ENCODE peak calls at places on chromosomes 1 and 21, in ten cellular contexts. One of them, this sample, is unnamed. For H3K36me3, the result is how much of the 10 kb centered on the place peaks cover.

GRCh38 chr1:90198616-90199015 is 203.7 kb downstream of the ZNF326 start:
- DNase-seq in cardiac muscle cell: peak
- DNase-seq in thoracic aorta: no peak
- DNase-seq in spleen: no peak
- DNase-seq in heart right ventricle: no peak
- DNase-seq in IMR-90: no peak
- DNase-seq in psoas muscle: no peak
- DNase-seq in BJ: no peak
- DNase-seq in ovary: no peak
- DNase-seq in right atrium auricular region: no peak
- DNase-seq in this sample: no peak

GRCh38 chr1:232636799-232637198 is 6.9 kb upstream of the SIPA1L2 start:
- DNase-seq in right atrium auricular region: no peak
- DNase-seq in ovary: no peak
- DNase-seq in psoas muscle: no peak
- DNase-seq in cardiac muscle cell: no peak
- DNase-seq in spleen: no peak
- DNase-seq in IMR-90: no peak
- DNase-seq in BJ: no peak
- DNase-seq in thoracic aorta: no peak
- DNase-seq in heart right ventricle: no peak
- DNase-seq in this sample: no peak

GRCh38 chr21:46109251-46110221 is 11.6 kb downstream of the COL6A2 start:
- DNase-seq in spleen: peak
- DNase-seq in BJ: no peak
- DNase-seq in psoas muscle: no peak
- DNase-seq in cardiac muscle cell: no peak
- DNase-seq in heart right ventricle: peak
- DNase-seq in ovary: peak
- DNase-seq in IMR-90: no peak
- DNase-seq in thoracic aorta: peak
- DNase-seq in right atrium auricular region: peak
- DNase-seq in this sample: peak

GRCh38 chr21:33940164-33940563 is 24.6 kb upstream of the ATP5PO start:
- DNase-seq in spleen: no peak
- DNase-seq in right atrium auricular region: no peak
- DNase-seq in heart right ventricle: no peak
- DNase-seq in BJ: no peak
- DNase-seq in cardiac muscle cell: no peak
- DNase-seq in IMR-90: peak
- DNase-seq in ovary: no peak
- DNase-seq in thoracic aorta: no peak
- DNase-seq in psoas muscle: no peak
- DNase-seq in this sample: no peak

GRCh38 chr1:6025269-6026094 is 20.2 kb upstream of the KCNAB2 start:
- DNase-seq in right atrium auricular region: no peak
- DNase-seq in psoas muscle: no peak
- DNase-seq in IMR-90: peak
- DNase-seq in thoracic aorta: no peak
- DNase-seq in spleen: peak
- DNase-seq in ovary: no peak
- DNase-seq in cardiac muscle cell: no peak
- DNase-seq in BJ: no peak
- DNase-seq in heart right ventricle: no peak
- DNase-seq in this sample: no peak

GRCh38 chr1:218660678-218661053 is 315.5 kb downstream of the TGFB2 start:
- DNase-seq in heart right ventricle: no peak
- DNase-seq in ovary: no peak
- DNase-seq in spleen: no peak
- DNase-seq in psoas muscle: no peak
- DNase-seq in BJ: peak
- DNase-seq in thoracic aorta: no peak
- DNase-seq in cardiac muscle cell: no peak
- DNase-seq in right atrium auricular region: no peak
- DNase-seq in IMR-90: peak
- DNase-seq in this sample: no peak

GRCh38 chr1:196690582-196690981 is 38.7 kb downstream of the CFH start:
- DNase-seq in cardiac muscle cell: no peak
- DNase-seq in IMR-90: no peak
- DNase-seq in spleen: no peak
- DNase-seq in BJ: no peak
- DNase-seq in right atrium auricular region: no peak
- DNase-seq in thoracic aorta: no peak
- DNase-seq in heart right ventricle: no peak
- DNase-seq in psoas muscle: no peak
- DNase-seq in ovary: no peak
- DNase-seq in this sample: no peak

GRCh38 chr1:12556957-12557935 is 60.8 kb downstream of the DHRS3 start:
- DNase-seq in psoas muscle: no peak
- DNase-seq in thoracic aorta: no peak
- DNase-seq in spleen: no peak
- DNase-seq in IMR-90: peak
- DNase-seq in BJ: no peak
- DNase-seq in cardiac muscle cell: no peak
- DNase-seq in right atrium auricular region: no peak
- DNase-seq in heart right ventricle: no peak
- DNase-seq in ovary: peak
- DNase-seq in this sample: no peak

GRCh38 chr1:207519505-207520399 is 23.8 kb downstream of the CR1 start:
- DNase-seq in thoracic aorta: no peak
- DNase-seq in BJ: peak
- DNase-seq in right atrium auricular region: no peak
- DNase-seq in psoas muscle: no peak
- DNase-seq in ovary: no peak
- DNase-seq in IMR-90: no peak
- DNase-seq in heart right ventricle: no peak
- DNase-seq in cardiac muscle cell: no peak
- DNase-seq in spleen: no peak
- DNase-seq in this sample: no peak

GRCh38 chr1:168623003-168623828 is 46.8 kb downstream of the XCL1 start:
- DNase-seq in heart right ventricle: no peak
- DNase-seq in cardiac muscle cell: no peak
- DNase-seq in IMR-90: peak
- DNase-seq in thoracic aorta: no peak
- DNase-seq in psoas muscle: peak
- DNase-seq in BJ: peak
- DNase-seq in spleen: no peak
- DNase-seq in right atrium auricular region: peak
- DNase-seq in ovary: no peak
- DNase-seq in this sample: no peak

GRCh38 chr1:224500802-224501201 is 66.2 kb upstream of the WDR26 start:
- DNase-seq in thoracic aorta: no peak
- DNase-seq in right atrium auricular region: no peak
- DNase-seq in psoas muscle: no peak
- DNase-seq in heart right ventricle: no peak
- DNase-seq in IMR-90: no peak
- DNase-seq in cardiac muscle cell: no peak
- DNase-seq in spleen: no peak
- DNase-seq in ovary: no peak
- DNase-seq in BJ: no peak
- DNase-seq in this sample: no peak

GRCh38 chr1:165632491-165632890 is 1.5 kb downstream of the MGST3 start:
- DNase-seq in right atrium auricular region: no peak
- DNase-seq in ovary: no peak
- DNase-seq in heart right ventricle: no peak
- DNase-seq in spleen: no peak
- DNase-seq in psoas muscle: no peak
- DNase-seq in cardiac muscle cell: peak
- DNase-seq in thoracic aorta: no peak
- DNase-seq in IMR-90: peak
- DNase-seq in BJ: no peak
- DNase-seq in this sample: no peak

GRCh38 chr1:203046984-203047630 is 20.8 kb downstream of the PPFIA4 start:
- DNase-seq in BJ: peak
- DNase-seq in IMR-90: peak
- DNase-seq in spleen: no peak
- DNase-seq in right atrium auricular region: no peak
- DNase-seq in cardiac muscle cell: no peak
- DNase-seq in thoracic aorta: no peak
- DNase-seq in psoas muscle: no peak
- DNase-seq in heart right ventricle: no peak
- DNase-seq in ovary: no peak
- DNase-seq in this sample: no peak

GRCh38 chr1:233341117-233341516 is 13.6 kb downstream of the MAP3K21 start:
- DNase-seq in cardiac muscle cell: no peak
- DNase-seq in ovary: no peak
- DNase-seq in heart right ventricle: no peak
- DNase-seq in right atrium auricular region: no peak
- DNase-seq in thoracic aorta: no peak
- DNase-seq in psoas muscle: no peak
- DNase-seq in spleen: no peak
- DNase-seq in IMR-90: no peak
- DNase-seq in BJ: no peak
- DNase-seq in this sample: no peak

GRCh38 chr1:209840611-209841010 is 12.8 kb downstream of the UTP25 start:
- DNase-seq in cardiac muscle cell: no peak
- DNase-seq in heart right ventricle: no peak
- DNase-seq in psoas muscle: no peak
- DNase-seq in spleen: no peak
- DNase-seq in ovary: no peak
- DNase-seq in IMR-90: no peak
- DNase-seq in thoracic aorta: no peak
- DNase-seq in BJ: no peak
- DNase-seq in right atrium auricular region: no peak
- DNase-seq in this sample: no peak
- H3K36me3 ChIP-seq in cardiac muscle cell: half or more
- H3K36me3 ChIP-seq in heart right ventricle: under half
- H3K36me3 ChIP-seq in psoas muscle: half or more
- H3K36me3 ChIP-seq in spleen: half or more
- H3K36me3 ChIP-seq in ovary: under half
- H3K36me3 ChIP-seq in IMR-90: under half
- H3K36me3 ChIP-seq in thoracic aorta: half or more
- H3K36me3 ChIP-seq in BJ: under half
- H3K36me3 ChIP-seq in right atrium auricular region: half or more
- H3K36me3 ChIP-seq in this sample: under half

GRCh38 chr1:160077496-160077895 is 3.8 kb upstream of the KCNJ9 start:
- DNase-seq in ovary: no peak
- DNase-seq in BJ: no peak
- DNase-seq in psoas muscle: no peak
- DNase-seq in spleen: peak
- DNase-seq in cardiac muscle cell: no peak
- DNase-seq in heart right ventricle: no peak
- DNase-seq in right atrium auricular region: no peak
- DNase-seq in IMR-90: no peak
- DNase-seq in thoracic aorta: no peak
- DNase-seq in this sample: no peak

GRCh38 chr1:160080381-160081100 is 797 bp upstream of the KCNJ9 start:
- DNase-seq in psoas muscle: no peak
- DNase-seq in heart right ventricle: no peak
- DNase-seq in IMR-90: no peak
- DNase-seq in thoracic aorta: no peak
- DNase-seq in spleen: peak
- DNase-seq in ovary: no peak
- DNase-seq in cardiac muscle cell: no peak
- DNase-seq in BJ: no peak
- DNase-seq in right atrium auricular region: no peak
- DNase-seq in this sample: no peak

GRCh38 chr1:160076295-160076694 is 5.0 kb upstream of the KCNJ9 start:
- DNase-seq in ovary: no peak
- DNase-seq in IMR-90: no peak
- DNase-seq in thoracic aorta: no peak
- DNase-seq in psoas muscle: no peak
- DNase-seq in right atrium auricular region: no peak
- DNase-seq in cardiac muscle cell: no peak
- DNase-seq in BJ: no peak
- DNase-seq in spleen: peak
- DNase-seq in heart right ventricle: no peak
- DNase-seq in this sample: no peak

GRCh38 chr1:160079448-160079847 is 1.9 kb upstream of the KCNJ9 start:
- DNase-seq in IMR-90: no peak
- DNase-seq in spleen: no peak
- DNase-seq in heart right ventricle: no peak
- DNase-seq in cardiac muscle cell: no peak
- DNase-seq in right atrium auricular region: no peak
- DNase-seq in BJ: no peak
- DNase-seq in thoracic aorta: no peak
- DNase-seq in psoas muscle: no peak
- DNase-seq in ovary: no peak
- DNase-seq in this sample: no peak

DNA sequence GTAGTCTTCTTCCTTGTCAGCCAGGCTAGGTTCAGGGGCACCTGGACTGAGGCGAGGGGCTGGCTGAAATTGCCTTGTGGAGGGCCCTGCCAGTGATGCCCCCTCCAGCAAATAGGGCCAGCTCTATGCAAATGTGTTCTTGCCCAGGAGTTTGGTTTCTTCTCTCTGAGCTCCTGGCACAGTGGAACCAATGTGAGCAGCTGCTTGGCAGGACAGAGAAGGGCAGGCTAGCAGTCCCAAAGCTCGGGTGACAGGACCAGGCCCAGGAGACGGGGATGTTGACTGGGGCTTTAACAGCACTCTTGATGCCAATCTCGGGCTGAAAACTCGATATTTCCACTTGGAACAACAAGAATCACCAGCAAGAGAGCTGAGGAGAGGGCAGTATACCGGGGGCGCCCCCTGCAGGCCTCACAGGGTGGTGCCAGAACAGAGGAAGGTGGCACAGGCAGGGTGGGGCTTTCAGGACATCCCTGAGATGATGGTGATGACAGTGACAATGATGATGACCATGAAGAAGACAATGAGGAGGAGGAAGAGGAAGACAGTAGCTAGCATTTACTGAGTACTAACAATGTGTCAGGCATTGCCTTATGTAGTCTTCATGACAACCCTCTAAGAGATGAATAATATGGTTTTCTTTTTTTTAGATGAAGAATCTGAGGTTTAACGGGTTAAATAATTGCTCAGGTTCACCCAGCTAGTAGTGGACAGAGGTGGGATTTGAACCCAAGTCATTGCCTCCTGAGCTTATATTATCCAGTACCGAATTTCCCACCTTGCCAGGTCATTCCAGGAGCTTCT is 2.7 kb upstream of the KCNJ9 start:
- DNase-seq in IMR-90: no peak
- DNase-seq in heart right ventricle: no peak
- DNase-seq in spleen: peak
- DNase-seq in ovary: no peak
- DNase-seq in thoracic aorta: no peak
- DNase-seq in cardiac muscle cell: peak
- DNase-seq in right atrium auricular region: no peak
- DNase-seq in psoas muscle: no peak
- DNase-seq in BJ: no peak
- DNase-seq in this sample: no peak
- TF ChIP-seq CTCF in IMR-90: peak
- TF ChIP-seq CTCF in heart right ventricle: peak
- TF ChIP-seq CTCF in spleen: peak
- TF ChIP-seq CTCF in ovary: no peak
- TF ChIP-seq CTCF in thoracic aorta: peak
- TF ChIP-seq CTCF in cardiac muscle cell: peak
- TF ChIP-seq CTCF in right atrium auricular region: no peak
- TF ChIP-seq CTCF in psoas muscle: peak
- TF ChIP-seq CTCF in BJ: peak
- TF ChIP-seq CTCF in this sample: peak

GRCh38 chr1:25829046-25829445 is 9.3 kb downstream of the MTFR1L start:
- DNase-seq in spleen: no peak
- DNase-seq in BJ: no peak
- DNase-seq in ovary: no peak
- DNase-seq in heart right ventricle: no peak
- DNase-seq in thoracic aorta: no peak
- DNase-seq in IMR-90: no peak
- DNase-seq in right atrium auricular region: no peak
- DNase-seq in psoas muscle: no peak
- DNase-seq in cardiac muscle cell: peak
- DNase-seq in this sample: no peak
- H3K36me3 ChIP-seq in spleen: half or more
- H3K36me3 ChIP-seq in BJ: under half
- H3K36me3 ChIP-seq in ovary: under half
- H3K36me3 ChIP-seq in heart right ventricle: under half
- H3K36me3 ChIP-seq in thoracic aorta: half or more
- H3K36me3 ChIP-seq in IMR-90: half or more
- H3K36me3 ChIP-seq in right atrium auricular region: half or more
- H3K36me3 ChIP-seq in psoas muscle: half or more
- H3K36me3 ChIP-seq in cardiac muscle cell: half or more
- H3K36me3 ChIP-seq in this sample: under half

GRCh38 chr1:98991127-98992003 is 13.3 kb downstream of the PLPPR5 start:
- DNase-seq in IMR-90: peak
- DNase-seq in BJ: peak
- DNase-seq in heart right ventricle: no peak
- DNase-seq in right atrium auricular region: no peak
- DNase-seq in cardiac muscle cell: peak
- DNase-seq in psoas muscle: no peak
- DNase-seq in ovary: no peak
- DNase-seq in spleen: no peak
- DNase-seq in thoracic aorta: no peak
- DNase-seq in this sample: no peak
- TF ChIP-seq CTCF in IMR-90: peak
- TF ChIP-seq CTCF in BJ: peak
- TF ChIP-seq CTCF in heart right ventricle: no peak
- TF ChIP-seq CTCF in right atrium auricular region: no peak
- TF ChIP-seq CTCF in cardiac muscle cell: peak
- TF ChIP-seq CTCF in psoas muscle: no peak
- TF ChIP-seq CTCF in ovary: no peak
- TF ChIP-seq CTCF in spleen: no peak
- TF ChIP-seq CTCF in thoracic aorta: no peak
- TF ChIP-seq CTCF in this sample: no peak

This sample was measured in lung.